ENCODE peak calls at places on chromosomes 1 and 21, in nine cellular contexts. One of them, this sample, is unnamed.

GRCh38 chr1:29186707-29187106 is 5.0 kb upstream of the SRSF4 start:
- DNase-seq in T47D: no peak
- DNase-seq in upper lobe of right lung: no peak
- DNase-seq in EL: no peak
- DNase-seq in left cardiac atrium: no peak
- DNase-seq in NCI-H510A treated with DMSO at 0.1 percent for 48 hours: no peak
- DNase-seq in brain microvascular endothelial cell: no peak
- DNase-seq in stromal cell of bone marrow: no peak
- DNase-seq in IMR-90: no peak
- DNase-seq in this sample: no peak

GRCh38 chr1:53765656-53766055 is 26.7 kb upstream of the GLIS1 start:
- DNase-seq in T47D: no peak
- DNase-seq in upper lobe of right lung: no peak
- DNase-seq in EL: peak; percentile 74
- DNase-seq in left cardiac atrium: no peak
- DNase-seq in NCI-H510A treated with DMSO at 0.1 percent for 48 hours: no peak
- DNase-seq in brain microvascular endothelial cell: peak; percentile 52
- DNase-seq in stromal cell of bone marrow: no peak
- DNase-seq in IMR-90: peak; percentile 72
- DNase-seq in this sample: peak; percentile 53

GRCh38 chr1:226443439-226443838 is 35.5 kb upstream of the PARP1 start:
- DNase-seq in T47D: no peak
- DNase-seq in upper lobe of right lung: no peak
- DNase-seq in EL: peak; percentile 75
- DNase-seq in left cardiac atrium: no peak
- DNase-seq in NCI-H510A treated with DMSO at 0.1 percent for 48 hours: no peak
- DNase-seq in brain microvascular endothelial cell: peak; percentile 33
- DNase-seq in stromal cell of bone marrow: peak; percentile 67
- DNase-seq in IMR-90: peak; percentile 52
- DNase-seq in this sample: peak; percentile 73

GRCh38 chr1:17196496-17197180 is 8.3 kb upstream of the PADI1 start:
- DNase-seq in T47D: no peak
- DNase-seq in upper lobe of right lung: no peak
- DNase-seq in EL: no peak
- DNase-seq in left cardiac atrium: no peak
- DNase-seq in NCI-H510A treated with DMSO at 0.1 percent for 48 hours: no peak
- DNase-seq in brain microvascular endothelial cell: no peak
- DNase-seq in stromal cell of bone marrow: no peak
- DNase-seq in IMR-90: no peak
- DNase-seq in this sample: no peak

GRCh38 chr1:86441997-86442396 is 18.0 kb downstream of the CLCA2 start:
- DNase-seq in T47D: no peak
- DNase-seq in upper lobe of right lung: no peak
- DNase-seq in EL: no peak
- DNase-seq in left cardiac atrium: no peak
- DNase-seq in NCI-H510A treated with DMSO at 0.1 percent for 48 hours: no peak
- DNase-seq in brain microvascular endothelial cell: no peak
- DNase-seq in stromal cell of bone marrow: no peak
- DNase-seq in IMR-90: no peak
- DNase-seq in this sample: no peak

GRCh38 chr1:75529488-75529887 is 81.4 kb downstream of the SLC44A5 start:
- DNase-seq in T47D: no peak
- DNase-seq in upper lobe of right lung: no peak
- DNase-seq in EL: no peak
- DNase-seq in left cardiac atrium: no peak
- DNase-seq in NCI-H510A treated with DMSO at 0.1 percent for 48 hours: no peak
- DNase-seq in brain microvascular endothelial cell: no peak
- DNase-seq in stromal cell of bone marrow: no peak
- DNase-seq in IMR-90: no peak
- DNase-seq in this sample: no peak

GRCh38 chr1:175307160-175307559 is 114.6 kb upstream of the KIAA0040 start:
- DNase-seq in T47D: no peak
- DNase-seq in upper lobe of right lung: no peak
- DNase-seq in EL: no peak
- DNase-seq in left cardiac atrium: no peak
- DNase-seq in NCI-H510A treated with DMSO at 0.1 percent for 48 hours: peak; percentile 50
- DNase-seq in brain microvascular endothelial cell: no peak
- DNase-seq in stromal cell of bone marrow: no peak
- DNase-seq in IMR-90: no peak
- DNase-seq in this sample: no peak

GRCh38 chr1:158067651-158068050 is 74.2 kb downstream of the KIRREL1 start:
- DNase-seq in T47D: no peak
- DNase-seq in upper lobe of right lung: no peak
- DNase-seq in EL: peak; percentile 71
- DNase-seq in left cardiac atrium: peak; percentile 34
- DNase-seq in NCI-H510A treated with DMSO at 0.1 percent for 48 hours: no peak
- DNase-seq in brain microvascular endothelial cell: peak; percentile 57
- DNase-seq in stromal cell of bone marrow: peak; percentile 20
- DNase-seq in IMR-90: peak; percentile 80
- DNase-seq in this sample: peak; percentile 52

GRCh38 chr1:181086926-181087325 is 1.6 kb upstream of the IER5 start:
- DNase-seq in T47D: no peak
- DNase-seq in upper lobe of right lung: no peak
- DNase-seq in EL: peak; percentile 88
- DNase-seq in left cardiac atrium: no peak
- DNase-seq in NCI-H510A treated with DMSO at 0.1 percent for 48 hours: no peak
- DNase-seq in brain microvascular endothelial cell: no peak
- DNase-seq in stromal cell of bone marrow: peak; percentile 44
- DNase-seq in IMR-90: peak; percentile 80
- DNase-seq in this sample: peak; percentile 79

GRCh38 chr1:173507205-173507846 is 30.2 kb downstream of the PRDX6 start:
- DNase-seq in T47D: peak; percentile 29
- DNase-seq in upper lobe of right lung: no peak
- DNase-seq in EL: peak; percentile 83
- DNase-seq in left cardiac atrium: no peak
- DNase-seq in NCI-H510A treated with DMSO at 0.1 percent for 48 hours: no peak
- DNase-seq in brain microvascular endothelial cell: peak; percentile 57
- DNase-seq in stromal cell of bone marrow: peak; percentile 61
- DNase-seq in IMR-90: peak; percentile 76
- DNase-seq in this sample: peak; percentile 75

GRCh38 chr21:44428281-44428942 is 26.9 kb upstream of the LRRC3 start:
- DNase-seq in T47D: peak; percentile 99
- DNase-seq in upper lobe of right lung: peak; percentile 65
- DNase-seq in EL: peak; percentile 6
- DNase-seq in left cardiac atrium: no peak
- DNase-seq in NCI-H510A treated with DMSO at 0.1 percent for 48 hours: no peak
- DNase-seq in brain microvascular endothelial cell: no peak
- DNase-seq in stromal cell of bone marrow: no peak
- DNase-seq in IMR-90: no peak
- DNase-seq in this sample: no peak

GRCh38 chr1:205048382-205048781 is 5.4 kb downstream of the CNTN2 start:
- DNase-seq in T47D: no peak
- DNase-seq in upper lobe of right lung: no peak
- DNase-seq in EL: no peak
- DNase-seq in left cardiac atrium: no peak
- DNase-seq in NCI-H510A treated with DMSO at 0.1 percent for 48 hours: no peak
- DNase-seq in brain microvascular endothelial cell: no peak
- DNase-seq in stromal cell of bone marrow: no peak
- DNase-seq in IMR-90: no peak
- DNase-seq in this sample: no peak

GRCh38 chr1:10637833-10638558 is 158.4 kb downstream of the CASZ1 start:
- DNase-seq in T47D: no peak
- DNase-seq in upper lobe of right lung: no peak
- DNase-seq in EL: peak; percentile 23
- DNase-seq in left cardiac atrium: no peak
- DNase-seq in NCI-H510A treated with DMSO at 0.1 percent for 48 hours: no peak
- DNase-seq in brain microvascular endothelial cell: no peak
- DNase-seq in stromal cell of bone marrow: no peak
- DNase-seq in IMR-90: no peak
- DNase-seq in this sample: no peak

GRCh38 chr1:58065520-58065919 is 481.0 kb downstream of the OMA1 start:
- DNase-seq in T47D: no peak
- DNase-seq in upper lobe of right lung: no peak
- DNase-seq in EL: no peak
- DNase-seq in left cardiac atrium: no peak
- DNase-seq in NCI-H510A treated with DMSO at 0.1 percent for 48 hours: no peak
- DNase-seq in brain microvascular endothelial cell: no peak
- DNase-seq in stromal cell of bone marrow: no peak
- DNase-seq in IMR-90: no peak
- DNase-seq in this sample: no peak

GRCh38 chr21:32712043-32712442 is 15.8 kb downstream of the SYNJ1 start:
- DNase-seq in T47D: no peak
- DNase-seq in upper lobe of right lung: no peak
- DNase-seq in EL: no peak
- DNase-seq in left cardiac atrium: no peak
- DNase-seq in NCI-H510A treated with DMSO at 0.1 percent for 48 hours: no peak
- DNase-seq in brain microvascular endothelial cell: no peak
- DNase-seq in stromal cell of bone marrow: no peak
- DNase-seq in IMR-90: no peak
- DNase-seq in this sample: no peak

GRCh38 chr1:53878492-53879105 is 11.0 kb downstream of the YIPF1 start:
- DNase-seq in T47D: peak; percentile 65
- DNase-seq in upper lobe of right lung: no peak
- DNase-seq in EL: peak; percentile 44
- DNase-seq in left cardiac atrium: no peak
- DNase-seq in NCI-H510A treated with DMSO at 0.1 percent for 48 hours: peak; percentile 49
- DNase-seq in brain microvascular endothelial cell: peak; percentile 8
- DNase-seq in stromal cell of bone marrow: peak; percentile 29
- DNase-seq in IMR-90: peak; percentile 69
- DNase-seq in this sample: peak; percentile 68

This sample was measured in amniotic epithelial cell.